ENCODE peak calls at places on chromosomes 2 and 18, in eight cellular contexts. O is GM12878, U is HCT116, W is HepG2, Q is A549, Z is GM23338, B is HL-60, X is SK-N-SH. I is an unnamed sample.
A peak's percentile ranks its signal among the peaks of the same experiment; 100 is the strongest.

GRCh38 chr2:214881647-214882205 is 72.2 kb upstream of the BARD1 start:
- DNase-seq in O (peak; percentile 13), U (no peak), W (no peak), Q (no peak), Z (no peak), B (no peak), X (no peak), I (no peak)

GRCh38 chr18:7567487-7568425 is 640 bp downstream of the PTPRM start:
- DNase-seq in O (no peak), U (no peak), W (no peak), Q (peak; percentile 51), Z (peak; percentile 78), B (no peak), X (peak; percentile 81), I (no peak)

GRCh38 chr2:222707689-222708273 is 36.3 kb downstream of the MOGAT1 start:
- DNase-seq in O (no peak), U (no peak), W (peak; percentile 83), Q (peak; percentile 42), Z (no peak), B (no peak), X (no peak), I (no peak)

GRCh38 chr2:85131116-85131515 is 2.1 kb upstream of the TCF7L1 start:
- DNase-seq in O (no peak), U (no peak), W (peak; percentile 37), Q (peak; percentile 54), Z (peak; percentile 74), B (no peak), X (peak; percentile 47), I (peak; percentile 18)

GRCh38 chr2:16166327-16166981 is 226.1 kb downstream of the MYCN start:
- DNase-seq in O (no peak), U (no peak), W (no peak), Q (no peak), Z (peak; percentile 57), B (no peak), X (no peak), I (no peak)

GRCh38 chr2:63880603-63881002 is 38.9 kb downstream of the UGP2 start:
- DNase-seq in O (no peak), U (no peak), W (no peak), Q (no peak), Z (peak; percentile 20), B (no peak), X (no peak), I (no peak)

GRCh38 chr2:105858868-105859693 is 114.4 kb downstream of the NCK2 start:
- DNase-seq in O (no peak), U (no peak), W (no peak), Q (no peak), Z (no peak), B (no peak), X (no peak), I (no peak)

GRCh38 chr18:5678779-5679406 is 135.1 kb upstream of the EPB41L3 start:
- DNase-seq in O (no peak), U (no peak), W (no peak), Q (no peak), Z (no peak), B (no peak), X (no peak), I (no peak)

GRCh38 chr2:222960126-222960525 is 91.9 kb upstream of the KCNE4 start:
- DNase-seq in O (peak; percentile 34), U (no peak), W (no peak), Q (no peak), Z (no peak), B (peak; percentile 42), X (no peak), I (no peak)

DNA sequence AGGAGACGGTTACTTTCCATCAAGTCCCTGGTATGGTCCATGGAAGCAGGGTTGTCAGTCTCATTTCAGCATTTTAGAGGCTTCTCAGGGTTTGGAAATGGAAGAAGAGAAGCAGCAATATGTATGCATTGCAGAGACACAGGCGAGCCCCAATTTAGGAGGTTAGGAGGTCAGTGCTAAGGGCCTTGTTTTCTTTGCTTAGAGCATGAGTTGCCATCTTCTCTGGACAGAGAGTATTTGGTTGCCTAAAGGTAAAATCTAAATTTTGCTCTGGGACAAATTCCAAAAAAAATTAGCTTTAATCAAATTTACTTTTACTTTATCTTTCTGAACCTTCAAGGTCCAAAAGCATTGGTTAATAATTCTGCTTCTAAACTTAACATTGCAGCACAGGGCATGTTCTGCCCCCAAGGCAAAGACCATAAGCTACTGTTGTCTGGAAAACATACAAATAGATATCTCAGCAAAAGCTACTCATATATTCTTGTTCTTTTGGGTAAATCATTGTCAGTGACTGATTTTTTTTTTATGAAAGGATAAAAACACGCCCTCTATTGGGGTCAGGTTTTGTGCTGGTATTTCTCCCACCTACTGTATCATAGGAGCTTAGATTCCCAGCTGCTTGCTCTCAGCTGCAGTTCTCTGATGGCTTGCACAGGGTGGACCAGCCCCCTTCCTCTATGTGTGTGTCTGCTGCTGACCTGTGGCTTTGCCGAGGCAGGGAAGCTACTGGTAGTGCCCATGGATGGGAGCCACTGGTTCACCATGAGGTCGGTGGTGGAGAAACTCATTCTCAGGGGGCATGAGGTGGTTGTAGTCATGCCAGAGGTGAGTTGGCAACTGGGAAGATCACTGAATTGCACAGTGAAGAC is at the start of gene UGT1A9:
- DNase-seq in O (no peak), U (no peak), W (no peak), Q (peak; percentile 47), Z (no peak), B (no peak), X (no peak), I (no peak)
- TF ChIP-seq REST in O (no peak), U (no peak), W (no peak), Q (no peak), Z (no peak), B (no peak), X (no peak), I (no peak)

GRCh38 chr2:134739261-134739878 is 20.6 kb upstream of the TMEM163 start:
- DNase-seq in O (no peak), U (no peak), W (no peak), Q (no peak), Z (no peak), B (no peak), X (no peak), I (no peak)

GRCh38 chr2:134739879-134740301 is 21.1 kb upstream of the TMEM163 start:
- DNase-seq in O (peak; percentile 90), U (no peak), W (no peak), Q (no peak), Z (no peak), B (peak; percentile 23), X (no peak), I (no peak)

GRCh38 chr2:134738150-134738865 is 19.5 kb upstream of the TMEM163 start:
- DNase-seq in O (no peak), U (no peak), W (no peak), Q (no peak), Z (no peak), B (no peak), X (no peak), I (no peak)

GRCh38 chr2:134737671-134738070 is 18.9 kb upstream of the TMEM163 start:
- DNase-seq in O (no peak), U (no peak), W (no peak), Q (no peak), Z (no peak), B (no peak), X (no peak), I (no peak)

DNA sequence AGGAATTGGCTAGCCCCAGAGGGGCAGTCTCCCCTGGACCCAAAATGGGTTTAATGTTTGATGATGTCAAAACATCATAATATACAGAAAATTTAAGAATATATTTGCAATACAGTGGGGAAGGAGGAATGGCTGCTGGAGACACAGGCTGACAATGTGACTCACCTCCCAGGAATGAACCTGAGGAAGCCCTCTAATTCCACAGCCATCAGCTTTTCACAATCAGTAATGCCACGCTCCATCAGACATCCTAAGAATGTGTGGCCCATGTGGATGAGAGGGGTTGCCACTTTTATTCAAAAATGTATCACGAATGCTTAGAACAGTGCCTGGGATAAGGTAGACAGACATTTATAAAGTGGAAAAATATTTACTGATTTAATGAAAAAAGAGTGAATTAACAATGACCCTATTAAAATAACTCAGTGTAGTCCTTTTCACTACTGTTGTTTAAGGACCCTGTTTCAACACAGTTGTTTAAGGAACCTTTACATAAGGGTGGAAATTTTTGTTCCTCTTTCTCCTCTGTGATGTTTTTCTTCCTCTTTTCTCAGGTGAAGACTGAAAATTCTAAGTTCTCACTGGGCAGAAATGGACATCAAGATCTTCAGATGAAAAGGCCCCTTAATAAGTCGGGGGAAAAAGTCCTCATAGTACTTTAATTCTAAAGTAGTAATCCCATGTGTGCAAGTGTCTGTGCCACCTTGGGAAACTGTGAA is 17.5 kb upstream of the TMEM163 start:
- DNase-seq in O (no peak), U (peak; percentile 3), W (no peak), Q (no peak), Z (peak; percentile 40), B (no peak), X (no peak), I (no peak)
- TF ChIP-seq REST in O (no peak), U (no peak), W (no peak), Q (no peak), Z (no peak), B (no peak), X (no peak), I (no peak)

DNA sequence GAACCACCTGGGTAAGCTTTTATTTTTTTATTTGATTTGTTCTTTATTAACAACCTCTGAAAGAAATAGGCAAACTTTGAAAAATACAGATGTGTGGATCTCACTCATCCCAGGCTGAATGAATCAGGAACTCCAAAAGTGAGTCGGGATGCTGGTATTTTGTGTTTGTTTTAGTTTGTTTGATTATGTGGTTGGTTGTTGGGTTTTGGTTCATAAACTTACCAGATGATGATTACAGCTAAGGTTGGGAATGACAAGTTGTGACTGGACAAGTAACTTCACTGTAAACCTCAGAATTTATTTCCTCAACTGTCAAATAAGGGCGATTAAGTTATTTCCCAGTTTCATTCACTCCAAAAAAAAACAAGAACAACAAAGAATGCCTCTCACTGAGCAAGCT is 80.5 kb upstream of the KIF5C start:
- DNase-seq in O (no peak), U (no peak), W (no peak), Q (no peak), Z (no peak), B (no peak), X (no peak), I (no peak)
- TF ChIP-seq REST in O (no peak), U (no peak), W (no peak), Q (no peak), Z (no peak), B (no peak), X (no peak), I (no peak)

DNA sequence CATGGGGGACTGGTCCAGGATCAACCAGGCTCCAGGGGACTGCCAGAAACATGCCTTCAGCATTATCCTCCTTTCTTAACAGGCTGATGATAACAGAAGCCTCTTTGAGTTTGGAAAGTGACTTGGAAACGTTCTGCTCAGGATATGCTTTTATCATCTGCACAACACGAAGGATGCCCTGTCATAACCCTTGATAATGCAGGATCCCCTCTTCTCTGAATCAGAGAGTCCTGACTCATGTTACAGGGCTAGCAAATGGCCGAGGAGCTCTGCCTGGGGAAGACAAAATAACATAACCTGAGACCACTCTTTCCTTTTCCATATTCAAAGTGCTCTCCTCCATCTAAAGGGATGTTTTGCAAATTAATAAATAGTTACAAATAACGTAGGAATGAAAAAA is 6.7 kb downstream of the SCYGR3 start:
- DNase-seq in O (no peak), U (no peak), W (no peak), Q (no peak), Z (no peak), B (no peak), X (no peak), I (no peak)
- TF ChIP-seq REST in O (no peak), U (no peak), W (no peak), Q (no peak), Z (no peak), B (no peak), X (no peak), I (no peak)

GRCh38 chr2:168256448-168256847 is 9.1 kb upstream of the STK39 start:
- DNase-seq in O (no peak), U (no peak), W (peak; percentile 78), Q (no peak), Z (no peak), B (no peak), X (no peak), I (no peak)
- TF ChIP-seq REST in O (no peak), U (no peak), W (no peak), Q (no peak), Z (no peak), B (no peak), X (no peak), I (no peak)

GRCh38 chr2:238420442-238420841 is 6.3 kb upstream of the ASB1 start:
- DNase-seq in O (no peak), U (no peak), W (no peak), Q (no peak), Z (no peak), B (no peak), X (no peak), I (no peak)
- TF ChIP-seq REST in O (no peak), U (no peak), W (no peak), Q (no peak), Z (no peak), B (no peak), X (no peak), I (no peak)

I was measured in K562.